ENCODE peak calls at places on chromosomes 13 and 19, in six cellular contexts. E is body of pancreas, H is HCT116, G is tibial nerve, Z is GM12878, Y is endothelial cell of umbilical vein. N is an unnamed sample.

GRCh38 chr19:10389863-10390262 is 9.5 kb upstream of the TYK2 start:
- DNase-seq in Z (no peak), H (no peak), E (no peak), G (no peak), Y (no peak), N (no peak)

GRCh38 chr13:74372511-74372910 is 238.3 kb upstream of the KLF12 start:
- DNase-seq in G (no peak), Z (no peak), E (no peak), Y (no peak), H (no peak), N (no peak)

GRCh38 chr13:110387451-110388140 is 80.5 kb downstream of the COL4A2 start:
- DNase-seq in G (no peak), Z (no peak), H (no peak), Y (no peak), E (no peak), N (no peak)

GRCh38 chr19:10517361-10517759 is at the start of gene S1PR5:
- DNase-seq in Y (no peak), H (no peak), E (peak), Z (no peak), G (no peak), N (peak)

GRCh38 chr13:111853766-111854165 is 213.2 kb upstream of the SOX1 start:
- DNase-seq in E (no peak), Z (no peak), G (no peak), H (no peak), Y (no peak), N (no peak)

GRCh38 chr13:101149735-101150380 is 266.4 kb downstream of the NALCN start:
- DNase-seq in Y (peak), H (no peak), G (no peak), E (no peak), Z (no peak), N (peak)

GRCh38 chr13:113005076-113005865 is 36.3 kb downstream of the MCF2L start:
- DNase-seq in Z (no peak), G (no peak), E (no peak), H (no peak), Y (no peak), N (no peak)

GRCh38 chr19:10286803-10287737 is at the start of gene ICAM4:
- DNase-seq in H (no peak), E (peak), G (no peak), Z (no peak), Y (peak), N (no peak)

GRCh38 chr19:45423033-45423588 is 606 bp downstream of the ERCC1 start:
- DNase-seq in H (no peak), E (no peak), Z (no peak), Y (no peak), G (no peak), N (no peak)

GRCh38 chr13:61728468-61728867 is 312.8 kb upstream of the PCDH20 start:
- DNase-seq in H (no peak), E (no peak), Z (no peak), G (no peak), Y (peak), N (no peak)

GRCh38 chr13:94712812-94713555 is 639 bp upstream of the SOX21 start:
- DNase-seq in Y (peak), G (no peak), H (no peak), Z (no peak), E (no peak), N (no peak)

GRCh38 chr19:41859618-41860418 is at the start of gene RPS19:
- DNase-seq in Y (peak), G (peak), E (peak), H (peak), Z (peak), N (peak)

GRCh38 chr13:60583196-60583908 is 186.3 kb downstream of the TDRD3 start:
- DNase-seq in G (peak), Z (no peak), Y (no peak), H (no peak), E (no peak), N (no peak)

GRCh38 chr13:24208314-24208713 is 47.8 kb downstream of the SPATA13 start:
- DNase-seq in G (no peak), Z (no peak), Y (peak), H (peak), E (peak), N (peak)

GRCh38 chr19:49876422-49877019 is 634 bp downstream of the AKT1S1 start:
- DNase-seq in Z (peak), E (peak), Y (peak), H (peak), G (peak), N (peak)

GRCh38 chr19:9431475-9431874 is 3.9 kb downstream of the ZNF266 start:
- DNase-seq in H (no peak), Z (no peak), G (no peak), E (no peak), Y (no peak), N (peak)

GRCh38 chr19:48390188-48391099 is 907 bp downstream of the KDELR1 start:
- DNase-seq in Y (peak), E (peak), H (no peak), G (peak), Z (no peak), N (no peak)

GRCh38 chr13:21069561-21070004 is 8.2 kb upstream of the LATS2 start:
- DNase-seq in H (no peak), E (no peak), Z (no peak), G (no peak), Y (no peak), N (peak)

GRCh38 chr19:37309834-37310575 is 60.9 kb upstream of the ZNF527 start:
- DNase-seq in G (no peak), Y (no peak), H (no peak), E (no peak), Z (no peak), N (no peak)

GRCh38 chr19:31943305-31943704 is 402.1 kb upstream of the ZNF507 start:
- DNase-seq in Z (no peak), E (no peak), G (no peak), H (no peak), Y (no peak), N (no peak)

GRCh38 chr13:72849571-72849970 is 67.6 kb downstream of the PIBF1 start:
- DNase-seq in E (no peak), H (no peak), Z (no peak), G (no peak), Y (no peak), N (no peak)

GRCh38 chr13:63201493-63201892 is 1785.8 kb upstream of the PCDH20 start:
- DNase-seq in Y (no peak), G (no peak), Z (no peak), E (no peak), H (no peak), N (no peak)

GRCh38 chr13:45615501-45616101 is at the start of gene ERICH6B:
- DNase-seq in Y (no peak), E (no peak), Z (no peak), G (no peak), H (no peak), N (no peak)

DNA sequence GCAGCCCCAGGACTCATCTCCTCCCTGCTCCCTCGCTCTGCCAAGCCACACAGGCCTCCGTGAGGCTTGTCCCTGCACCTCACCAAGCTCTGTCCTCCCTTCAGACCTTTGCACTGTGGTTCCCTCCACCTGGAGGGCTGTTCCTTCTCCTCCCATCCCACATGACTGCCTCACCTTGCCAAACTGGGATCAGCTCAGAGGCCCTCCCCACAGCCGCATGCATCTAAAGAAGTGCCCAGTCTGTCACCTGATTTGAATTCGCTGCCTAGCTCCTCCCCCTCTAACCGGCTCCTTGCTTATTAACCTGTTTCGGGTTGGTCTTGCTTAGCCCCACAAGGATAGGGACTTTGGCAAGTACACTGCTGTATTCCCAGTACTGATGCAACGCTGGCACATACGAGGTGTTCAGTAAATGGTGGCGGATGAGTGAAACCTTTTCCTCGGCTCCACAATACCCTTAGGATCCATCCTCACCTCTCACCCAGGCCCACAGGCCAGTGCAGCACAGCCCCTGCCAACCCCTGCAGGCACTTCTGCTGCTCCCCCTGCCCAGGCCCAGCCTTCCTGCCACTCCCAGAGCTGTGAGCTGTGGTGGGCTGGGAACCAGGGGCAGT is 4.4 kb downstream of the AKT2 start:
- DNase-seq in H (no peak), Y (no peak), Z (no peak), E (peak), G (no peak), N (no peak)
- TF ChIP-seq POLR2A in H (no peak), Y (no peak), Z (no peak), E (no peak), G (no peak), N (no peak)

DNA sequence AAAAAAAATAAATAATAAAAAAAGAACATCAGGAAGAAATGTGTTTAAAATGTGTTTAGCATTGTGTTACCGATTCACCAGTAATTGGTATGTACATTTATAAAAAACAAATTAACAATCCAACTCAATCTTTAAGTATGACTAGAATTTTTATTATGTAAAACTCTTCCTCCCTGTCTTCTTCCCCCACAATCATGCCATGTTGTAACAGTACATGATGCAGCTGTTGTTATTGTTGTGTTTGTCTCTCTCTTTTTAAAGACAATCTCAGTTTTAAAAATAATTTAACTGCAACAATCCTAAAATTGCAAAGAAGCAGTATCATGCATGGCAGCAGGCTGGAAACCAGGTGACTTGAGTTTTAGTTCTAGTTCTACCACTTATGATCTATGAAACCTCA is 180.2 kb downstream of the RGCC start:
- DNase-seq in Y (no peak), H (no peak), G (no peak), Z (no peak), E (no peak), N (no peak)
- TF ChIP-seq POLR2A in Y (no peak), H (no peak), G (no peak), Z (no peak), E (no peak), N (no peak)

DNA sequence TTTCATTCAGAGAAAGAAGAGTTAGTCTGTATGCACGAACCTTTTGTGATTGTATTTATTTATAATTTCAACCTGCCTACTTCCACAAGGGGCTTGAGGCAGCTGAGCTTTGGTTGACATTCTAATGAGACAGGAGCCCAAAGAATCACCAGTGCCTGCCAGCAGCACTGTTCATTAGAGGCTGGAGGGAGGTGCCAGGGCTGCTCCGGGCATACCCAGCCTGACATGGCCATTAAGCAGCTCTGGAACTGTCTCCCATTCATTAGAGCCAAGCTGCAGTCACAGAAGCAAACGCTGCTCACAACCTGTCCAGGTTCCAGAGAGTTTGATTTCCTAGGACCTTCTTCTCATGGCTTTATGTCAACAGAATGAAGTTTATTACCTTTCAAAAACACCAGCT is 425.4 kb downstream of the RFC3 start:
- DNase-seq in H (no peak), E (no peak), Z (no peak), G (no peak), Y (no peak), N (no peak)
- TF ChIP-seq POLR2A in H (no peak), E (no peak), Z (no peak), G (no peak), Y (no peak), N (no peak)

DNA sequence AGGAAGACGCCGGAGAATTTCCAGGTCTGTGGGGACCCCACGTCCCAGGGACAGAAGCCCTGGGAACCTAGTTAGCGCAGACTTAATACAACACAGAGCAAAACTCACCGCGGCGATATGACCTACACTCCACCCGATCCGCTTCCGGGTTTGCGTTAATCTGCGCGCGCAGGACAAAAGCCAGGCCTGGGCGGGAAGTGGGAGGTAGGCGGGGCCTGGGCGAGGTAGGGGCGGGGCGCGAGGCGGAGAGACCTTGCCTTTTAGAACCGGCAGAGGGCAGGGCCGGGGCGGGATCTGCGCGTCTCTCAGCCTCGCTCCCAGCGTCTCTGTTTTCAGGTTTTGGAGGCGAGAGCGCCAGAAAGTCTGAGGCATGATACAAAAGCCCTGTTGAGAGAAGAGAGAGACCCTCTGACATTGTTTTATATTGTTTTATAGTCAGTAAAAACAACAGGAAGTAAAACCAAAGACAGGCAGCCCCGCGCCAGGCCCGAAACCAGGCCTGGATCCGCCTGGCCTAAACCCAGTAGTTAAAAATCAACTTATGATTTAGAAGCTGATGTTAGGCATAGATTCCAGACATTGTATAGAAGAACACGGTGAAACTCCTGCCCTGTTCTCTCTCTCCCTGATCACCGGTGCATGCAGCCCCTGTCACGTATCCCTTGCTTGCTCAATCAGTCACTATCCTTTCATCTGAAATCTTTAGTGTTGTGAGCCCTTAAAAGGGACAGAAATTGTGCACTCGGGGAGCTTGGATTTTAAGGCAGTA is at the start of gene ZNF611:
- DNase-seq in Y (peak), Z (peak), H (peak), E (peak), G (peak), N (peak)
- TF ChIP-seq POLR2A in Y (peak), Z (peak), H (peak), E (peak), G (peak), N (peak)

GRCh38 chr19:17303940-17304267 is 679 bp upstream of the ABHD8 start:
- DNase-seq in Z (no peak), H (no peak), E (no peak), Y (no peak), G (no peak), N (no peak)

GRCh38 chr19:17302391-17303166 is 646 bp downstream of the ABHD8 start:
- DNase-seq in G (no peak), Z (no peak), H (no peak), E (peak), Y (no peak), N (no peak)

GRCh38 chr19:17305211-17305516 is 508 bp upstream of the MRPL34 start:
- DNase-seq in Y (no peak), E (no peak), G (no peak), H (no peak), Z (no peak), N (no peak)

GRCh38 chr19:17304386-17305047 is 1.2 kb upstream of the MRPL34 start:
- DNase-seq in G (no peak), E (no peak), H (no peak), Y (no peak), Z (no peak), N (no peak)

GRCh38 chr19:17303167-17303939 is at the start of gene ABHD8:
- DNase-seq in Z (peak), H (peak), Y (peak), G (peak), E (peak), N (peak)
- TF ChIP-seq POLR2A in Z (peak), H (peak), Y (no peak), G (peak), E (peak), N (peak)

DNA sequence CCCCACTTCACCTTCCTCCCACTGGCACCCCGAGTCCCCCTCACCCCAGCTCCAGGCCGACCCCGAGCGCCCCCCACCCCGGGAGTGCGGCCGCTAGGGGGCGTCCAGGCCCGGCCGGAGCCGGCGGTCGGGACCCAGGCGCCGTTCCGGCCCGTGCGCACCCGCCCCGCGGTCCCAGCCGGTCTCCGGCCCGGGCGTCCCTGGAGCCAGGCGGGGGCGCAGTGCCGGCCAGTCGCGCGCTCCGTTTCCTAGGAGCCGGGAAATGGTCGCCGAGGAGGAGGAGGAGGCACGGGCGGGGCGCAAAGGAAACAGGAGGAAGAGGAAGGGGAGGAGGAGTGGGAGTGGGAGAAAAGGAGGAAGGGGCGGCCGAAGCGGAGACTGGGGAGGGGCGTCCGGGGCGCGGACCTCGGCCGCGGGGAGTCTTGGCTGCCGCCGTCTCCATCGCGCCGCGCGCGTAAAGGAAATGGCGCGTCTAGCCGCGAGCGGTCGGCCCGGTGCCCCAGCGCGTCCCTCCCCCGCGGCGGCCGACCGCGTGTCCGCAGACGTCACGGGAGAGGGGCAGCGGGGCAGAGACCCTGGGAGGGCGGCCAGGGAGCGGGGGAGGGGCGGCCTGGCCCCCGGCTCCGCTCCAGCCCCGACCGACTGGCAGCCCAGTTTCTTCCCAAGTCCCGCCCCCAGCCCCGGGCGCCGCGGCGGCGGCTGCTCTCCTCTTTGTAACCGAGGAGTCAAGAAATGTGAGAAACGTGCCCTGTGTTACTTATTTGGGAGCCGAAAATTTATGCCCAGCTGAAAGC is 1.1 kb upstream of the KCTD15 start:
- DNase-seq in H (no peak), Y (peak), Z (no peak), E (peak), G (peak), N (peak)
- TF ChIP-seq POLR2A in H (no peak), Y (peak), Z (no peak), E (peak), G (peak), N (no peak)

DNA sequence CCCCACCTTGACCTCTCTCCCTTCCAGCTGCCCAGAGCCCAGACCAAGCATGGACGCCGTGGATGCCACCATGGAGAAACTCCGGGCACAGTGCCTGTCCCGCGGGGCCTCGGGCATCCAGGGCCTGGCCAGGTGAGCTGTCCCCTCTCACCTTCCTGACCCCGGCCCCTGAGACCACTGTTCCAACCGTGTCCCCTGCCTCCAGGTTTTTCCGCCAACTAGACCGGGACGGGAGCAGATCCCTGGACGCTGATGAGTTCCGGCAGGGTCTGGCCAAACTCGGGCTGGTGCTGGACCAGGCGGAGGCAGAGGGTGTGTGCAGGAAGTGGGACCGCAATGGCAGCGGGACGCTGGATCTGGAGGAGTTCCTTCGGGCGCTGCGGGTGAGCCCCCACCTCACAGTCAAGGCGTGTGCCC is 312 bp downstream of the CAPS start:
- DNase-seq in Y (no peak), G (no peak), E (no peak), H (no peak), Z (no peak), N (no peak)
- TF ChIP-seq POLR2A in Y (no peak), G (no peak), E (no peak), H (no peak), Z (no peak), N (no peak)

GRCh38 chr13:98576963-98577822 is at the start of gene STK24:
- DNase-seq in Y (peak), H (no peak), Z (no peak), G (no peak), E (peak), N (peak)
- TF ChIP-seq POLR2A in Y (peak), H (peak), Z (peak), G (peak), E (no peak), N (peak)

DNA sequence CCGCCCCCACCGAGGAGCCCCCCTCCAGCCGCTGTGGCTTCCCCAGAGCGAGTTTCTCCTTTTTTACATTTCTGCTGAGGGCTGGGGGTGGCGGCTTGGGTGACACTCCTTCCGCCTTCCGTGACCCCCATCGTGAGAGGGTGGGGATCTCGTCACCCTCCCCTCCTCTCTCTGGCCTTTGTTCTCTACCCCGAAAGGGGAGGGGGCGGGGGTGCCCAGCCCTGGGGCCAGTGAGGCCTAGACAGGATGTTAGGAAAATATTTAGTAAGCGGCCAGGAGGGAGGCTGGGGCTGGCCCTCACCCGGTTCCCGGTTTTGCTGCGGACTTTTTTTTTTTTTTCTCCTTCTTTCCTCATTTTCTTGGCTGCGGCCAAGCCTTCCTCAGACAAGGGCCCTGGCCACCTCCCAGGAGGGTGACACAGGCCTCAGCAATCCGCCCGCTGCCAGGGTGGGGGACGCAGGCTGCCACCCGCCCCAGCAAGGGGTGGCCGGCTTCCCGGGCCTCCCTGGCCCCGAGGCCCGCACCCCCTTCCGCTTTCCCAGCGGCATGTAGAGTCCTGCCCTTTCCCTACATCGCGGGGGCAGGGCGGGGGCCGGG is 3.9 kb downstream of the MIDN start:
- DNase-seq in Z (no peak), H (no peak), Y (peak), E (peak), G (peak), N (peak)
- TF ChIP-seq POLR2A in Z (no peak), H (no peak), Y (no peak), E (peak), G (peak), N (no peak)